ENCODE peak calls at places on chromosomes 2 and 18, in five cellular contexts. V is activated naive CD8-positive, alpha-beta T cell treated with anti-CD3 and anti-CD28 coated beads, Interleukin-2, amount 50 U/mL, for 16 hours; K is thyroid gland; B is frontal cortex; C is glutamatergic neuron. T is an unnamed sample.

GRCh38 chr2:72887032-72887835 is at the start of gene SPR:
- DNase-seq in V (peak; percentile 44), K (peak; percentile 85), B (peak; percentile 69), C (peak; percentile 74), T (peak; percentile 43)

GRCh38 chr2:235639387-235639786 is 145.5 kb downstream of the AGAP1 start:
- DNase-seq in V (no peak), K (peak; percentile 30), B (peak; percentile 50), C (peak; percentile 49), T (no peak)

GRCh38 chr2:109662889-109663288 is 48.7 kb downstream of the SOWAHC start:
- DNase-seq in V (no peak), K (no peak), B (no peak), C (no peak), T (peak; percentile 6)

GRCh38 chr2:241903121-241904010 is 33.8 kb downstream of the RTP5 start:
- DNase-seq in V (no peak), K (no peak), B (no peak), C (no peak), T (no peak)

GRCh38 chr18:50715919-50716318 is 103.9 kb downstream of the MRO start:
- DNase-seq in V (no peak), K (no peak), B (no peak), C (no peak), T (no peak)

GRCh38 chr2:151826737-151827157 is 1.5 kb downstream of the ARL5A start:
- DNase-seq in V (no peak), K (no peak), B (peak; percentile 10), C (no peak), T (no peak)

GRCh38 chr2:225328192-225328591 is 71.3 kb upstream of the NYAP2 start:
- DNase-seq in V (no peak), K (no peak), B (no peak), C (no peak), T (no peak)

GRCh38 chr2:19361325-19361990 is 3.0 kb upstream of the OSR1 start:
- DNase-seq in V (no peak), K (no peak), B (no peak), C (peak; percentile 46), T (no peak)

GRCh38 chr2:85905187-85905666 is 16.4 kb upstream of the ST3GAL5 start:
- DNase-seq in V (no peak), K (peak; percentile 77), B (no peak), C (no peak), T (no peak)

GRCh38 chr18:75809392-75809791 is 381.9 kb upstream of the SMIM21 start:
- DNase-seq in V (no peak), K (no peak), B (no peak), C (no peak), T (no peak)

GRCh38 chr2:225670111-225670974 is 270.8 kb downstream of the NYAP2 start:
- DNase-seq in V (no peak), K (no peak), B (no peak), C (no peak), T (peak; percentile 49)

GRCh38 chr2:219851801-219852481 is 224.5 kb downstream of the SLC4A3 start:
- DNase-seq in V (no peak), K (peak; percentile 9), B (no peak), C (no peak), T (no peak)

GRCh38 chr2:220949476-220949875 is 622.6 kb downstream of the EPHA4 start:
- DNase-seq in V (no peak), K (no peak), B (no peak), C (no peak), T (no peak)

GRCh38 chr2:39805936-39806608 is 27.0 kb upstream of the THUMPD2 start:
- DNase-seq in V (no peak), K (no peak), B (no peak), C (no peak), T (no peak)

GRCh38 chr2:235168174-235168979 is 216.6 kb downstream of the SH3BP4 start:
- DNase-seq in V (no peak), K (peak; percentile 25), B (no peak), C (no peak), T (no peak)

GRCh38 chr2:7738596-7738995 is 821.4 kb downstream of the RNF144A start:
- DNase-seq in V (no peak), K (no peak), B (no peak), C (no peak), T (no peak)

GRCh38 chr2:232508246-232508645 is 11.9 kb upstream of the PRSS56 start:
- DNase-seq in V (no peak), K (no peak), B (no peak), C (no peak), T (no peak)

GRCh38 chr2:179811042-179811441 is 50.4 kb downstream of the ZNF385B start:
- DNase-seq in V (no peak), K (no peak), B (no peak), C (no peak), T (no peak)

GRCh38 chr18:33231474-33232317 is 208.8 kb downstream of the CCDC178 start:
- DNase-seq in V (no peak), K (peak; percentile 66), B (peak; percentile 8), C (peak; percentile 83), T (peak; percentile 19)

GRCh38 chr2:197240713-197241050 is 69.9 kb downstream of the ANKRD44 start:
- DNase-seq in V (no peak), K (no peak), B (no peak), C (no peak), T (no peak)

GRCh38 chr2:161836664-161837063 is 212.4 kb downstream of the SLC4A10 start:
- DNase-seq in V (no peak), K (no peak), B (no peak), C (no peak), T (no peak)

GRCh38 chr2:229654437-229654836 is 59.9 kb downstream of the DNER start:
- DNase-seq in V (no peak), K (no peak), B (no peak), C (no peak), T (no peak)

GRCh38 chr2:181393472-181393871 is 63.7 kb upstream of the ITGA4 start:
- DNase-seq in V (no peak), K (no peak), B (no peak), C (no peak), T (peak; percentile 1)

GRCh38 chr18:13374468-13375301 is 156.1 kb downstream of the LDLRAD4 start:
- DNase-seq in V (no peak), K (no peak), B (no peak), C (no peak), T (no peak)

GRCh38 chr2:118124293-118124891 is 36.1 kb downstream of the INSIG2 start:
- DNase-seq in V (no peak), K (no peak), B (no peak), C (no peak), T (no peak)

GRCh38 chr2:221818569-221818968 is 246.5 kb upstream of the EPHA4 start:
- DNase-seq in V (no peak), K (no peak), B (no peak), C (no peak), T (no peak)

GRCh38 chr18:332007-332406 is 64.2 kb upstream of the THOC1 start:
- DNase-seq in V (no peak), K (peak; percentile 8), B (no peak), C (no peak), T (no peak)

GRCh38 chr18:8826971-8827370 is 121.6 kb downstream of the MTCL1 start:
- DNase-seq in V (no peak), K (no peak), B (no peak), C (no peak), T (no peak)

GRCh38 chr2:99388892-99389291 is 51.7 kb downstream of the EIF5B start:
- DNase-seq in V (no peak), K (no peak), B (no peak), C (no peak), T (no peak)

GRCh38 chr2:178298785-178299212 is 104.5 kb downstream of the OSBPL6 start:
- DNase-seq in V (no peak), K (no peak), B (no peak), C (no peak), T (peak; percentile 32)

GRCh38 chr2:201858267-201858666 is 51.9 kb downstream of the CDK15 start:
- DNase-seq in V (no peak), K (no peak), B (no peak), C (no peak), T (no peak)

GRCh38 chr2:229815342-229815741 is 101.0 kb upstream of the DNER start:
- DNase-seq in V (no peak), K (no peak), B (no peak), C (no peak), T (no peak)

GRCh38 chr2:23707096-23707495 is 219.8 kb downstream of the ATAD2B start:
- DNase-seq in V (no peak), K (no peak), B (no peak), C (no peak), T (no peak)

GRCh38 chr18:67072789-67073188 is 443.7 kb downstream of the DSEL start:
- DNase-seq in V (no peak), K (no peak), B (no peak), C (no peak), T (no peak)

GRCh38 chr2:28590496-28591301 is 94.8 kb downstream of the PLB1 start:
- DNase-seq in V (no peak), K (no peak), B (no peak), C (no peak), T (no peak)

GRCh38 chr2:55418072-55418471 is 1.6 kb downstream of the CCDC88A start:
- DNase-seq in V (no peak), K (no peak), B (no peak), C (no peak), T (no peak)

GRCh38 chr2:150495993-150496627 is 8.6 kb upstream of the RND3 start:
- DNase-seq in V (no peak), K (no peak), B (no peak), C (no peak), T (no peak)

GRCh38 chr18:63697261-63697660 is 5.5 kb upstream of the SERPINB11 start:
- DNase-seq in V (no peak), K (no peak), B (no peak), C (no peak), T (no peak)